ENCODE peak calls at places on chromosomes 11 and 22, in seven cellular contexts. One of them, this sample, is unnamed.

GRCh38 chr11:61777234-61778090 is 14.9 kb downstream of the TMEM258 start:
- DNase-seq in omental fat pad: no peak
- DNase-seq in RPMI8226: peak
- DNase-seq in lower leg skin: no peak
- DNase-seq in T1000: no peak
- DNase-seq in right cardiac atrium: peak
- DNase-seq in adrenal gland: peak
- DNase-seq in this sample: no peak

GRCh38 chr11:121226415-121227263 is 65.9 kb upstream of the SC5D start:
- DNase-seq in omental fat pad: no peak
- DNase-seq in RPMI8226: no peak
- DNase-seq in lower leg skin: no peak
- DNase-seq in T1000: no peak
- DNase-seq in right cardiac atrium: no peak
- DNase-seq in adrenal gland: no peak
- DNase-seq in this sample: no peak

GRCh38 chr11:587546-587945 is 11.3 kb downstream of the PHRF1 start:
- DNase-seq in omental fat pad: no peak
- DNase-seq in RPMI8226: no peak
- DNase-seq in lower leg skin: no peak
- DNase-seq in T1000: no peak
- DNase-seq in right cardiac atrium: peak
- DNase-seq in adrenal gland: no peak
- DNase-seq in this sample: no peak

GRCh38 chr11:69587454-69588081 is 53.4 kb upstream of the CCND1 start:
- DNase-seq in omental fat pad: no peak
- DNase-seq in RPMI8226: no peak
- DNase-seq in lower leg skin: peak
- DNase-seq in T1000: peak
- DNase-seq in right cardiac atrium: no peak
- DNase-seq in adrenal gland: no peak
- DNase-seq in this sample: no peak

GRCh38 chr11:109838034-109838433 is 255.2 kb upstream of the ZC3H12C start:
- DNase-seq in omental fat pad: no peak
- DNase-seq in RPMI8226: no peak
- DNase-seq in lower leg skin: no peak
- DNase-seq in T1000: no peak
- DNase-seq in right cardiac atrium: no peak
- DNase-seq in adrenal gland: no peak
- DNase-seq in this sample: no peak

GRCh38 chr11:59801160-59801706 is 9.3 kb downstream of the MRPL16 start:
- DNase-seq in omental fat pad: no peak
- DNase-seq in RPMI8226: no peak
- DNase-seq in lower leg skin: no peak
- DNase-seq in T1000: no peak
- DNase-seq in right cardiac atrium: no peak
- DNase-seq in adrenal gland: no peak
- DNase-seq in this sample: no peak

GRCh38 chr11:44002191-44003093 is 45.3 kb upstream of the ACCSL start:
- DNase-seq in omental fat pad: no peak
- DNase-seq in RPMI8226: no peak
- DNase-seq in lower leg skin: peak
- DNase-seq in T1000: no peak
- DNase-seq in right cardiac atrium: no peak
- DNase-seq in adrenal gland: no peak
- DNase-seq in this sample: no peak

GRCh38 chr11:18633256-18634139 is 644 bp downstream of the SPTY2D1 start:
- DNase-seq in omental fat pad: no peak
- DNase-seq in RPMI8226: no peak
- DNase-seq in lower leg skin: peak
- DNase-seq in T1000: no peak
- DNase-seq in right cardiac atrium: no peak
- DNase-seq in adrenal gland: no peak
- DNase-seq in this sample: peak

GRCh38 chr11:126346586-126346940 is 8.9 kb upstream of the ST3GAL4 start:
- DNase-seq in omental fat pad: no peak
- DNase-seq in RPMI8226: no peak
- DNase-seq in lower leg skin: no peak
- DNase-seq in T1000: no peak
- DNase-seq in right cardiac atrium: no peak
- DNase-seq in adrenal gland: no peak
- DNase-seq in this sample: no peak

GRCh38 chr11:22476589-22476988 is 138.4 kb downstream of the SLC17A6 start:
- DNase-seq in omental fat pad: no peak
- DNase-seq in RPMI8226: no peak
- DNase-seq in lower leg skin: no peak
- DNase-seq in T1000: no peak
- DNase-seq in right cardiac atrium: no peak
- DNase-seq in adrenal gland: no peak
- DNase-seq in this sample: no peak

GRCh38 chr22:20247010-20247505 is 21.1 kb downstream of the RTN4R start:
- DNase-seq in omental fat pad: no peak
- DNase-seq in RPMI8226: no peak
- DNase-seq in lower leg skin: no peak
- DNase-seq in T1000: no peak
- DNase-seq in right cardiac atrium: no peak
- DNase-seq in adrenal gland: no peak
- DNase-seq in this sample: no peak

GRCh38 chr11:86064236-86064803 is 4.6 kb downstream of the PICALM start:
- DNase-seq in omental fat pad: no peak
- DNase-seq in RPMI8226: no peak
- DNase-seq in lower leg skin: no peak
- DNase-seq in T1000: no peak
- DNase-seq in right cardiac atrium: no peak
- DNase-seq in adrenal gland: no peak
- DNase-seq in this sample: no peak

GRCh38 chr11:113555071-113555739 is 80.0 kb upstream of the DRD2 start:
- DNase-seq in omental fat pad: no peak
- DNase-seq in RPMI8226: no peak
- DNase-seq in lower leg skin: no peak
- DNase-seq in T1000: no peak
- DNase-seq in right cardiac atrium: no peak
- DNase-seq in adrenal gland: no peak
- DNase-seq in this sample: no peak

GRCh38 chr11:12120031-12121008 is 9.9 kb downstream of the MICAL2 start:
- DNase-seq in omental fat pad: no peak
- DNase-seq in RPMI8226: no peak
- DNase-seq in lower leg skin: no peak
- DNase-seq in T1000: no peak
- DNase-seq in right cardiac atrium: no peak
- DNase-seq in adrenal gland: no peak
- DNase-seq in this sample: no peak

GRCh38 chr11:122108192-122108799 is 7.7 kb downstream of the BLID start:
- DNase-seq in omental fat pad: no peak
- DNase-seq in RPMI8226: peak
- DNase-seq in lower leg skin: no peak
- DNase-seq in T1000: no peak
- DNase-seq in right cardiac atrium: no peak
- DNase-seq in adrenal gland: no peak
- DNase-seq in this sample: peak

GRCh38 chr11:103907548-103908455 is 128.6 kb upstream of the DDI1 start:
- DNase-seq in omental fat pad: no peak
- DNase-seq in RPMI8226: no peak
- DNase-seq in lower leg skin: no peak
- DNase-seq in T1000: no peak
- DNase-seq in right cardiac atrium: no peak
- DNase-seq in adrenal gland: no peak
- DNase-seq in this sample: peak

GRCh38 chr11:68340784-68341556 is 28.6 kb downstream of the LRP5 start:
- DNase-seq in omental fat pad: no peak
- DNase-seq in RPMI8226: no peak
- DNase-seq in lower leg skin: no peak
- DNase-seq in T1000: no peak
- DNase-seq in right cardiac atrium: no peak
- DNase-seq in adrenal gland: no peak
- DNase-seq in this sample: no peak

GRCh38 chr22:30204742-30205111 is 41.8 kb downstream of the LIF start:
- DNase-seq in omental fat pad: no peak
- DNase-seq in RPMI8226: peak
- DNase-seq in lower leg skin: peak
- DNase-seq in T1000: no peak
- DNase-seq in right cardiac atrium: peak
- DNase-seq in adrenal gland: no peak
- DNase-seq in this sample: no peak

GRCh38 chr11:43921561-43922294 is 20.7 kb upstream of the C11orf96 start:
- DNase-seq in omental fat pad: no peak
- DNase-seq in RPMI8226: peak
- DNase-seq in lower leg skin: no peak
- DNase-seq in T1000: no peak
- DNase-seq in right cardiac atrium: no peak
- DNase-seq in adrenal gland: no peak
- DNase-seq in this sample: peak

GRCh38 chr11:65793144-65793581 is 6.3 kb downstream of the OVOL1 start:
- DNase-seq in omental fat pad: no peak
- DNase-seq in RPMI8226: peak
- DNase-seq in lower leg skin: peak
- DNase-seq in T1000: no peak
- DNase-seq in right cardiac atrium: no peak
- DNase-seq in adrenal gland: no peak
- DNase-seq in this sample: no peak

GRCh38 chr22:20080445-20080775 is 369 bp downstream of the DGCR8 start:
- DNase-seq in omental fat pad: no peak
- DNase-seq in RPMI8226: peak
- DNase-seq in lower leg skin: peak
- DNase-seq in T1000: peak
- DNase-seq in right cardiac atrium: peak
- DNase-seq in adrenal gland: peak
- DNase-seq in this sample: peak

GRCh38 chr22:24707477-24707816 is 67.1 kb downstream of the PIWIL3 start:
- DNase-seq in omental fat pad: no peak
- DNase-seq in RPMI8226: peak
- DNase-seq in lower leg skin: no peak
- DNase-seq in T1000: no peak
- DNase-seq in right cardiac atrium: no peak
- DNase-seq in adrenal gland: no peak
- DNase-seq in this sample: no peak